ENCODE peak calls at places on chromosomes 13 and 19, in nine cellular contexts. M is heart right ventricle, K is uterus, O is BJ, J is transverse colon, H is neural progenitor cell, I is prostate gland, E is lower lobe of right lung, Y is body of pancreas. A is an unnamed sample. For H3K27me3, the result is how much of the 10 kb centered on the place peaks cover.

GRCh38 chr19:28963481-28964245 is 249.3 kb downstream of the UQCRFS1 start:
- DNase-seq in E (no peak), O (no peak), J (no peak), H (no peak), Y (no peak), M (no peak), I (no peak), K (no peak), A (no peak)

GRCh38 chr19:10454267-10454666 is 33.9 kb downstream of the PDE4A start:
- DNase-seq in K (no peak), M (no peak), J (no peak), O (no peak), I (no peak), E (no peak), H (peak), Y (no peak), A (no peak)

GRCh38 chr13:27182844-27183497 is 11.4 kb upstream of the USP12 start:
- DNase-seq in E (no peak), Y (peak), I (no peak), O (peak), J (no peak), H (no peak), K (no peak), M (peak), A (no peak)

GRCh38 chr13:27830010-27830409 is 37.7 kb downstream of the GSX1 start:
- DNase-seq in Y (peak), E (peak), O (no peak), H (peak), M (peak), J (peak), K (peak), I (peak), A (no peak)

GRCh38 chr13:21060827-21061076 is 634 bp downstream of the LATS2 start:
- DNase-seq in M (peak), I (no peak), H (no peak), J (no peak), K (no peak), E (no peak), O (no peak), Y (no peak), A (no peak)

GRCh38 chr13:46860734-46861133 is 36.1 kb downstream of the HTR2A start:
- DNase-seq in Y (no peak), M (no peak), K (no peak), J (no peak), O (no peak), I (no peak), H (no peak), E (no peak), A (no peak)

GRCh38 chr19:17648786-17649185 is 39.4 kb downstream of the UNC13A start:
- DNase-seq in E (peak), O (no peak), Y (no peak), K (no peak), J (no peak), H (no peak), I (no peak), M (no peak), A (no peak)

GRCh38 chr19:56637976-56638555 is 4.9 kb upstream of the SMIM17 start:
- DNase-seq in I (peak), H (peak), O (no peak), Y (peak), E (no peak), K (peak), J (no peak), M (peak), A (peak)

GRCh38 chr19:39428309-39429112 is 7.2 kb downstream of the RPS16 start:
- DNase-seq in I (no peak), M (peak), H (peak), Y (peak), K (peak), J (peak), O (peak), E (peak), A (peak)

GRCh38 chr13:73810647-73811046 is 323.6 kb downstream of the KLF12 start:
- DNase-seq in O (no peak), I (no peak), E (no peak), M (no peak), J (no peak), Y (no peak), K (no peak), H (no peak), A (no peak)

GRCh38 chr13:53150568-53150967 is 122.0 kb downstream of the OLFM4 start:
- DNase-seq in E (no peak), K (no peak), H (no peak), Y (peak), M (no peak), J (no peak), O (no peak), I (no peak), A (no peak)

GRCh38 chr13:90238433-90238832 is 1109.1 kb upstream of the MIR17HG start:
- DNase-seq in M (no peak), Y (no peak), E (no peak), J (no peak), K (no peak), I (no peak), O (peak), H (peak), A (no peak)

GRCh38 chr13:36758345-36758744 is 60.7 kb upstream of the RFXAP start:
- DNase-seq in K (no peak), J (no peak), H (no peak), E (no peak), I (no peak), Y (peak), O (no peak), M (no peak), A (no peak)

GRCh38 chr13:52838433-52839107 is 9.9 kb downstream of the PCDH8 start:
- DNase-seq in H (peak), K (no peak), M (no peak), Y (no peak), J (no peak), I (no peak), O (no peak), E (no peak), A (no peak)

GRCh38 chr19:8610041-8610927 is at the start of gene ADAMTS10:
- DNase-seq in O (no peak), Y (no peak), M (peak), I (no peak), J (peak), H (peak), K (peak), E (no peak), A (no peak)

GRCh38 chr13:36130542-36131214 is 504 bp downstream of the DCLK1 start:
- DNase-seq in K (peak), O (no peak), M (peak), J (no peak), I (no peak), Y (no peak), H (peak), E (peak), A (no peak)

GRCh38 chr19:51702754-51703654 is 9.9 kb downstream of the SPACA6 start:
- DNase-seq in Y (peak), E (peak), O (no peak), H (peak), K (peak), M (peak), J (peak), I (peak), A (no peak)

GRCh38 chr19:27891411-27891810 is 1321.5 kb downstream of the UQCRFS1 start:
- DNase-seq in E (no peak), I (no peak), H (no peak), O (no peak), Y (no peak), J (no peak), M (no peak), K (no peak), A (no peak)

GRCh38 chr13:74647211-74647610 is 513.0 kb upstream of the KLF12 start:
- DNase-seq in I (no peak), J (no peak), O (no peak), H (no peak), Y (no peak), M (no peak), K (no peak), E (no peak), A (no peak)

GRCh38 chr19:33640773-33641172 is 19.0 kb downstream of the CHST8 start:
- DNase-seq in H (no peak), Y (no peak), I (no peak), J (no peak), K (no peak), E (peak), O (no peak), M (no peak), A (no peak)

GRCh38 chr19:28242317-28242927 is 970.5 kb downstream of the UQCRFS1 start:
- DNase-seq in K (no peak), E (no peak), Y (peak), M (no peak), O (no peak), I (peak), J (peak), H (peak), A (no peak)

GRCh38 chr19:14580623-14581237 is 2.2 kb upstream of the CLEC17A start:
- DNase-seq in I (no peak), O (no peak), J (no peak), M (no peak), Y (no peak), E (no peak), H (no peak), K (no peak), A (no peak)

GRCh38 chr13:65926750-65927171 is 1303.4 kb downstream of the PCDH9 start:
- DNase-seq in M (peak), O (no peak), J (peak), Y (peak), K (no peak), E (no peak), H (peak), I (peak), A (no peak)

GRCh38 chr13:73223372-73223781 is 164.6 kb downstream of the KLF5 start:
- DNase-seq in I (no peak), O (no peak), K (no peak), E (no peak), J (no peak), M (no peak), H (no peak), Y (no peak), A (no peak)

GRCh38 chr19:46180701-46181385 is 32.8 kb downstream of the IGFL2 start:
- DNase-seq in O (no peak), E (no peak), M (no peak), H (no peak), J (no peak), Y (no peak), I (no peak), K (no peak), A (no peak)

GRCh38 chr19:17686592-17687042 is 1.5 kb downstream of the UNC13A start:
- DNase-seq in K (no peak), E (no peak), M (peak), I (no peak), J (no peak), H (peak), Y (no peak), O (no peak), A (no peak)

GRCh38 chr19:5539431-5539833 is 28.3 kb downstream of the TINCR start:
- DNase-seq in E (no peak), I (no peak), J (no peak), H (peak), O (no peak), K (no peak), M (peak), Y (no peak), A (no peak)

DNA sequence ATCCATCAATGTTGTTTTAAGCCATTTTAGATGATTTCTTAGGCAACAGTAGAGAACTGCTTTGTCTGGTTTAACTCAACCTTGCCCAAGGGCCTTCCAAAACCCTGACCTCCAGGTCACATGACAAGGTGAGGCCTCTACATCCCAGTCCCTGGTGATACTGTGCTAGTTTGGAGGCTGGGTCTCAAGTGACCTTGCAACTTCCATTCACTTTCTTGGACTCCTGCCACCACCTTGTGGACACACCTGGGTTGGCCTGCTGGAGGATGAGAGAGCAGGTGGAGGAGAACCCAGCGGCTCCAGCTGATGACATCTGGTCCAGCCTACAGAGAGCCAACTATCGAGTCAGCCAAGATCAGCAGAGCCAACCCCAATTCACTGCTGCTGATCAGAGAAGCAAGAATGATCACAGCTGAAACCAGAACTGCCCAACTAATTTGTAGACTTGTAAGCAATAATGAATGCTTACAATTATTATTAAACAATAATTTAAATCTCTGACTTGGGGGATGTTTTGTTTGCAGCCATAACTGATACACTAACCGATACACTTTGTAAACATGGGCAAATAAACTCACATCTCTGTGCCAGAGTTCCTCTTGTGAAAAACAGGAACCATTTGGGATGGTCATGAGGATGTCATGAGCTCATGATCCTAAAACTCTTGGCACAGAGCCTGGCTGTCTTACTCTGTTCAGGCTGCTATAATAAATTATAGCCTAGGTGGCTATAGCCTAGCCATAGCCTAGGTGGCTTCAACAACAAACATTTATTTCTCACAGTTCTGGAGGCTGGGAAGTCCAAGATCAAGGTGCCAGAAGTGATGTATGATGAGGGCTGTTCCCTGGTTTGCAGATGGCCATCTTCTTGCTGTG is 11.5 kb downstream of the FAM187B start:
- DNase-seq in Y (peak), O (no peak), E (no peak), I (no peak), K (no peak), J (peak), H (no peak), M (no peak), A (no peak)
- TF ChIP-seq CTCF in Y (no peak), O (no peak), E (no peak), I (no peak), K (no peak), J (no peak), H (no peak), M (no peak), A (no peak)

DNA sequence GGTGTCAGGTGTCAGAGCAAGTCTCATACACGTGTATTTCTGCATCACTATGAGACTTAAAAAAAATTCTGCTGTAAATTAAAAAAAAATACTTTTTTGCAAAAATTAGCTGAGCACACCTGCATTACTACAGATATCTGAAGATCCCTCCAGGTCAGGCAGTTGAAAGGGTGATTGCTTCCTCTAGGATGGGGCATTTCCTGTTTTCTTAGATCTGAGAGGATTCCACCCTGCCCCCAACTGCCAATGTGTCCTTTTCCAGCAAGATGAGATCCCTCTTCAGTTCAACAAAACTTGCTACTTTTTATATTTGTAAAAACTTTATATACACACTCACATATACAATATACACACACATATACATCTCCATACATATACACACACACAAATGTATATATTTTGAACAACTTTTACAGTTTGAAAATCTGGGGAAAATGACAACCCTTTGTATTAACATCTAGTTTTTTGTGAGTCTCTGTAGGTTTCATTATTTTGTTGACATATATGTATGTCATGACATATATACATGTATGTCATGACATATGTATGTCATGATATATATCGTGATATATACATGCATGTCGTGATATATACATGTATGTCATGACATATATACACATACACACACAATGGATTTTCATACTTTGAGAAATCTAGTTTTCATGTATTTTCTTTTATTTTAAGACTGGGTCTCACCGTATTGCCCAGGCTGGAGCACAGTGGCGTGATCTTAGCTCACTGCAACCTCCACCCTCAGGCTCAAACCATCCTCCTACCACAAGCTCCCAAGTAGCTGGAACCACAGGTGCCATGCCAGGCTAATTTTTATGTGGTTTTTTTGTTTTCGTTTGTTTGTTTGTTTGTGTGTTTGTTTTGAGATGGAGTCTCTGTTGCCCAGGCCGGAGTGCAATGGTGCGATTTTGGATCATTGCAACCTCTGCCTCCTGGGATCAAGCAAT is 17.8 kb downstream of the ZNF813 start:
- DNase-seq in H (no peak), Y (no peak), J (no peak), K (no peak), E (no peak), I (no peak), O (no peak), M (no peak), A (no peak)
- H3K27me3 ChIP-seq in H (under half), Y (under half), J (under half), K (under half), E (under half), I (under half), O (under half), M (under half), A (under half)

GRCh38 chr13:51168623-51169022 is 53.6 kb upstream of the FAM124A start:
- DNase-seq in I (no peak), K (no peak), E (no peak), M (no peak), H (no peak), Y (no peak), J (no peak), O (no peak), A (no peak)
- H3K4me3 ChIP-seq in I (no peak), K (no peak), E (no peak), M (no peak), H (no peak), Y (no peak), J (no peak), O (no peak), A (no peak)

DNA sequence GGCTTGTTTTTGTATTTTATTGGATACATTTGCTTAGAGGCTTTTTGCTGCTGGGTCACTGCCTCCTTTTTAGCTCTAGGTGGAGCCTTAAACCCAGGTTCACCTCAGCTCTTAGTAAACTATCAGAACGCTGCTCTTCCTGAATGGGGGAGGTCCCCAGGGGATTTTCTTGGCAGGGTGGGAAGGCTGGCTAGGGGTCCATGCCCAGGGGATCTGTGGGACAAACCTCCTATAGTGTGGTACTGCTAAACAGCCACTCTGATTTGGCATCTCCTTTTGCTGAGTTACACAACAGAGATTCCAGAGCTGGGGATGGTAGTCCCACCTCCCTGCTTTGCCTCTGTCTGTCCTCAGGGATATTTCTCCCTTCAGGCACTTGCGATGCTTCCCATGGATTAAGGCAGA is 204.9 kb downstream of the ZIC5 start:
- DNase-seq in I (no peak), H (peak), K (no peak), J (no peak), Y (no peak), E (no peak), O (no peak), M (no peak), A (no peak)
- TF ChIP-seq CTCF in I (no peak), H (peak), K (no peak), J (no peak), Y (no peak), E (no peak), O (no peak), M (no peak), A (no peak)

GRCh38 chr13:111856571-111856970 is 210.4 kb upstream of the SOX1 start:
- DNase-seq in K (no peak), I (no peak), Y (no peak), O (no peak), J (no peak), E (no peak), H (no peak), M (no peak), A (no peak)

GRCh38 chr13:111857846-111858560 is 208.9 kb upstream of the SOX1 start:
- DNase-seq in Y (no peak), J (no peak), H (no peak), K (no peak), M (no peak), I (no peak), E (no peak), O (no peak), A (no peak)

GRCh38 chr13:111858571-111858970 is 208.4 kb upstream of the SOX1 start:
- DNase-seq in M (no peak), O (no peak), Y (no peak), H (no peak), K (no peak), I (no peak), E (no peak), J (no peak), A (no peak)

GRCh38 chr13:111855786-111856185 is 211.2 kb upstream of the SOX1 start:
- DNase-seq in K (no peak), H (no peak), M (no peak), I (no peak), O (no peak), Y (no peak), J (no peak), E (no peak), A (no peak)

GRCh38 chr13:111857336-111857735 is 209.6 kb upstream of the SOX1 start:
- DNase-seq in M (no peak), J (no peak), H (no peak), I (no peak), O (no peak), E (no peak), Y (no peak), K (no peak), A (no peak)
- H3K27me3 ChIP-seq in M (under half), J (under half), H (under half), I (under half), O (under half), E (under half), Y (under half), K (under half), A (under half)